ENCODE peak calls at places on chromosome 15, in four cellular contexts. T is fibroblast of mammary gland, H is AG09309, E is osteocyte. O is an unnamed sample.

GRCh38 chr15:48355377-48355776 is 24.1 kb downstream of the DUT start:
- DNase-seq in E (no peak), H (peak), T (peak), O (no peak)

GRCh38 chr15:51341366-51342248 is at the start of gene GLDN:
- DNase-seq in E (no peak), T (peak), H (no peak), O (peak)

GRCh38 chr15:42102646-42103235 is 8.4 kb upstream of the PLA2G4D start:
- DNase-seq in E (peak), H (peak), T (peak), O (no peak)

GRCh38 chr15:25368855-25369254 is 70.0 kb downstream of the UBE3A start:
- DNase-seq in T (no peak), H (no peak), E (no peak), O (no peak)

GRCh38 chr15:57196865-57197264 is 179.4 kb upstream of the CGNL1 start:
- DNase-seq in H (no peak), E (no peak), T (no peak), O (no peak)

GRCh38 chr15:62486041-62486440 is 321.0 kb upstream of the C2CD4B start:
- DNase-seq in T (no peak), H (peak), E (no peak), O (no peak)

GRCh38 chr15:60835974-60836373 is 357.0 kb upstream of the ICE2 start:
- DNase-seq in H (peak), E (no peak), T (peak), O (no peak)

GRCh38 chr15:43522247-43522646 is 4.8 kb downstream of the MAP1A start:
- DNase-seq in T (no peak), E (peak), H (no peak), O (no peak)

GRCh38 chr15:34851751-34852150 is 56.4 kb upstream of the ACTC1 start:
- DNase-seq in H (no peak), E (no peak), T (no peak), O (no peak)

GRCh38 chr15:101255615-101256350 is 3.9 kb upstream of the CHSY1 start:
- DNase-seq in H (no peak), T (peak), E (no peak), O (no peak)

GRCh38 chr15:60444289-60444912 is 34.5 kb downstream of the ICE2 start:
- DNase-seq in T (peak), E (no peak), H (peak), O (no peak)

GRCh38 chr15:66188464-66188863 is 65.1 kb downstream of the MEGF11 start:
- DNase-seq in H (no peak), E (no peak), T (no peak), O (no peak)

GRCh38 chr15:68794869-68795268 is 25.8 kb downstream of the ANP32A start:
- DNase-seq in H (no peak), T (no peak), E (no peak), O (no peak)
- TF ChIP-seq CTCF in H (no peak), T (no peak), E (no peak), O (no peak)

GRCh38 chr15:90946941-90947576 is 7.6 kb upstream of the RCCD1 start:
- DNase-seq in T (no peak), E (no peak), H (no peak), O (no peak)
- TF ChIP-seq CTCF in T (no peak), E (no peak), H (no peak), O (no peak)

DNA sequence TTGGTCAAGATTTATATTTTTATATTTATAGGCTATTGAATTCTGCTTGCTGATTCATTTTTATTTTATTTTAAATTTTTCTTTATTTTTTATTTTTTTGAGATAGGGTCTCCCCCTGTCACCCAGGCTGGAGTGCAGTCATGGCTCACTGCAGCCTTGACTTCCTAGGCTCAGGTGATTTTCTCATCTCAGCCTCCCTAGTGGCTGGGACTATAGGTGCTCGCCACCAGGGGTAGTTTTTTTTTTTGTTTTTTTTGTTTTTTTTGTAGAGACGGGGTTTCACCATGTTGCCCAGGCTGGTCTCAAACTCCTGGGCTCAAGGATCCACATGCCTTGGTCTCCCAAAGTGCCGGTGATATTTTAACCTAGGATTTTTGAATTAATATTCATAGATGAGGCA is 31.2 kb downstream of the NR2E3 start:
- DNase-seq in T (no peak), E (no peak), H (no peak), O (no peak)
- TF ChIP-seq CTCF in T (no peak), E (no peak), H (no peak), O (peak)

GRCh38 chr15:76340802-76341365 is 4.3 kb downstream of the ISL2 start:
- DNase-seq in T (no peak), H (no peak), E (peak), O (peak)
- TF ChIP-seq CTCF in T (peak), H (peak), E (no peak), O (peak)

GRCh38 chr15:81108427-81108826 is 25.6 kb upstream of the CFAP161 start:
- DNase-seq in E (no peak), H (no peak), T (no peak), O (no peak)
- TF ChIP-seq CTCF in E (peak), H (peak), T (peak), O (peak)

DNA sequence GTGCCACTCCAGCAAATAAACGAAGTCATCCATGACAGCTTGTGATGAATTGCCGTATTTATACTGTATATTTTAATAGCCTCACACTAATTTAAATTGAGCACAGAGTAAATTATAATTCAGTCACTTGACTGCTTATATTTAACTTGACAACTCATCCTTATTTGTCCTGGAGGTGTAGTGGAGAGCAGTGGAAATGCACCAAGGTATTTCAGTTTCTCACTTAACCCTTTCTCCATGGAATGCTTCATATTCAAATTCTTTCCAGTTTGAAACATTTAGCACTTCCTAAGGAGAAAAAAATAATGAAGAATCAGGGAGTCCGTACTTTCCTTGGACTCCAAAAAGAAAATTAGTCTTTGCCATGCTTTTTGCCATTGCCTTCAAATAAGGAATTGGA is 99.0 kb downstream of the MAP2K5 start:
- DNase-seq in H (no peak), T (no peak), E (no peak), O (no peak)
- TF ChIP-seq CTCF in H (no peak), T (no peak), E (no peak), O (peak)

GRCh38 chr15:78302579-78302978 is 3.2 kb upstream of the SKIC8 start:
- DNase-seq in H (peak), E (no peak), T (peak), O (no peak)

GRCh38 chr15:78301813-78302212 is 2.4 kb upstream of the SKIC8 start:
- DNase-seq in H (no peak), E (no peak), T (no peak), O (no peak)

GRCh38 chr15:78301326-78301725 is 1.9 kb upstream of the SKIC8 start:
- DNase-seq in T (no peak), H (no peak), E (no peak), O (no peak)

GRCh38 chr15:78298983-78299301 is 467 bp downstream of the SKIC8 start:
- DNase-seq in E (no peak), H (no peak), T (peak), O (no peak)

GRCh38 chr15:78299302-78300102 is at the start of gene SKIC8:
- DNase-seq in T (peak), H (peak), E (peak), O (peak)
- TF ChIP-seq CTCF in T (no peak), H (no peak), E (no peak), O (no peak)